ENCODE peak calls at places on chromosome 12, in ten cellular contexts. I is thoracic aorta, W is suprapubic skin, Y is OCI-LY7, J is PC-3, R is fibroblast of lung, H is upper lobe of right lung, U is heart right ventricle, P is lung, D is ovary. M is an unnamed sample. For H3K4me1 and H3K36me3, the result is how much of the 10 kb centered on the place peaks cover.

GRCh38 chr12:121626853-121627623 is 708 bp downstream of the ORAI1 start:
- DNase-seq in J (peak), U (peak), R (peak), H (peak), W (peak), I (peak), Y (peak), P (peak), D (peak), M (peak)

GRCh38 chr12:46998811-46999368 is 80.5 kb upstream of the PCED1B start:
- DNase-seq in Y (no peak), R (peak), U (no peak), H (no peak), I (no peak), J (peak), D (no peak), W (no peak), P (no peak), M (no peak)

GRCh38 chr12:46205293-46205692 is 63.5 kb downstream of the SLC38A1 start:
- DNase-seq in W (no peak), P (no peak), R (no peak), Y (no peak), D (no peak), I (no peak), H (no peak), U (no peak), J (no peak), M (no peak)

GRCh38 chr12:68042212-68042699 is 53.0 kb downstream of the IFNG-AS1 start:
- DNase-seq in I (no peak), Y (peak), D (no peak), U (peak), R (peak), W (no peak), H (no peak), J (no peak), P (no peak), M (peak)

GRCh38 chr12:13222076-13222475 is 25.6 kb downstream of the EMP1 start:
- DNase-seq in Y (no peak), R (no peak), I (no peak), W (no peak), D (peak), U (no peak), H (no peak), J (peak), P (peak), M (no peak)

GRCh38 chr12:64595863-64596793 is 14.2 kb upstream of the RASSF3 start:
- DNase-seq in R (no peak), U (no peak), P (no peak), Y (no peak), J (no peak), H (no peak), D (no peak), I (no peak), W (no peak), M (no peak)

GRCh38 chr12:106276032-106276728 is 26.4 kb upstream of the TCP11L2 start:
- DNase-seq in W (no peak), D (no peak), R (no peak), I (no peak), U (no peak), H (no peak), J (no peak), Y (peak), P (no peak), M (no peak)

GRCh38 chr12:92859650-92860386 is 69.3 kb downstream of the EEA1 start:
- DNase-seq in R (no peak), H (no peak), Y (no peak), P (no peak), W (no peak), D (no peak), U (no peak), I (no peak), J (no peak), M (no peak)

GRCh38 chr12:105492591-105492990 is 162.1 kb downstream of the C12orf75 start:
- DNase-seq in U (no peak), R (peak), W (no peak), Y (no peak), H (no peak), P (no peak), D (no peak), J (no peak), I (no peak), M (no peak)

GRCh38 chr12:120873231-120873630 is 30.9 kb downstream of the SPPL3 start:
- DNase-seq in Y (no peak), P (no peak), I (no peak), R (no peak), D (no peak), J (no peak), U (no peak), H (no peak), W (no peak), M (no peak)

GRCh38 chr12:48780381-48781025 is 8.4 kb downstream of the ADCY6 start:
- DNase-seq in U (no peak), I (no peak), Y (no peak), P (no peak), R (no peak), J (no peak), D (no peak), W (no peak), H (no peak), M (no peak)

GRCh38 chr12:28708918-28709371 is 440.1 kb upstream of the FAR2 start:
- DNase-seq in J (no peak), U (no peak), P (no peak), W (no peak), I (no peak), D (no peak), Y (no peak), R (peak), H (no peak), M (no peak)

GRCh38 chr12:48717252-48717695 is 767 bp upstream of the CCNT1 start:
- DNase-seq in I (no peak), H (no peak), P (no peak), R (no peak), D (no peak), W (no peak), U (no peak), J (no peak), Y (peak), M (no peak)

GRCh38 chr12:92244036-92244435 is 98.4 kb upstream of the BTG1 start:
- DNase-seq in I (no peak), D (peak), H (no peak), W (no peak), Y (no peak), R (no peak), U (peak), J (no peak), P (no peak), M (no peak)

DNA sequence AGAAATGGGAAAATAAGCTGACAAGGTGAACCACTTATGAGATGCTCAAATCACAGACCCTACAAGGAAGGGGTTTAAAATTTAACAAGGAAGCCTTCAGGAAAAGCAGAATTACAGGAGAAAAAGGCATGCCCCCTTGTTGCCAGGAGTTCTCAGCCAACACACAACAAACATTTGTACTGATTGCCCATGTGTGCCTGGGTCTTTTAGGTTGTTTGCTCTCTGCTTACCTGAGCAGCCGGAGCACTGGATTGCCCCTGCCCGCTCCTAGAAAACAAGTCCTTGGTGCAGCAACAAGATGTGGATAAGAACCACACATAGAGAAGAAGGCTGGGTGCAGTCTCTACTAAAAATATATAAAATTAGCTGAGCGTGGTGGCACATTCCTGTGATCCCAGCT is 3.4 kb downstream of the DRAM1 start:
- DNase-seq in D (no peak), H (no peak), U (no peak), P (no peak), R (no peak), J (no peak), W (no peak), I (no peak), Y (no peak), M (no peak)
- H3K4me1 ChIP-seq in D (under half), H (under half), U (under half), P (under half), R (under half), J (under half), W (under half), I (under half), Y (under half), M (under half)

DNA sequence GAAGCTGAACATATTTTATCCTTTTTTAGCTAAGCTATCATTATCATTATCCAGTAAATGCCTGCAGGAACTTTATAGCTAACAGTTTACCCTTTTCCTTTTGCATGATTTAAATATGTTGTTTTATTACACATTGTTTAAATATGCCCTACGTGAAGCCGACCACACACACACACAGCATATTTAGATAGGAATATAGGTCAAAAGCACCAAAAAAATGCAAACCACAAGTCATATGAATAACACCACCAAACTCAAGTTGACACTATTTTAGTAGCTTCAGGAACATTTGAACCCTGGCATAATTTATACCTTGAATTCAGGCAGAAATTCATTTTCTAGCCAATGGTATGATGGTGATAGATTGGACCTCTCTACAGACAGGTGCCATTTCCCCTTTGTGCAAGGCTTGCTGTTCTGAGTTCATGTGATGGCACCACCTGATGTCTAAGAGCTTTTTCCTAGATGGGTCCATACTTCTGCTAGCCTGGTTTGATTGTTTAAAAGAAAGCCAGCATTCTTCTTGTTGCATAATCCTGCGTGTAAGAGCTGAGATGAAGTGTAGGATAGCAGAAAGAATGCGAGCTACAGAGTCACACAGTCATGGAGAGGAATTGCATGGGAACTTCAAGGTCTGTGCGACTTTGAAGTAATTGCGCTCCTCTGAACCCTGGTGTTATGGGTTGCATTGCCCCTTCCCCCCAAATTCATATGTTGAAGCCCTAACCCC is 454.8 kb upstream of the SOX5 start:
- DNase-seq in W (no peak), D (no peak), P (no peak), I (no peak), J (no peak), R (peak), U (no peak), H (no peak), Y (no peak), M (no peak)
- TF ChIP-seq CTCF in W (no peak), D (no peak), P (no peak), I (no peak), J (no peak), R (no peak), U (no peak), H (no peak), Y (no peak), M (no peak)

DNA sequence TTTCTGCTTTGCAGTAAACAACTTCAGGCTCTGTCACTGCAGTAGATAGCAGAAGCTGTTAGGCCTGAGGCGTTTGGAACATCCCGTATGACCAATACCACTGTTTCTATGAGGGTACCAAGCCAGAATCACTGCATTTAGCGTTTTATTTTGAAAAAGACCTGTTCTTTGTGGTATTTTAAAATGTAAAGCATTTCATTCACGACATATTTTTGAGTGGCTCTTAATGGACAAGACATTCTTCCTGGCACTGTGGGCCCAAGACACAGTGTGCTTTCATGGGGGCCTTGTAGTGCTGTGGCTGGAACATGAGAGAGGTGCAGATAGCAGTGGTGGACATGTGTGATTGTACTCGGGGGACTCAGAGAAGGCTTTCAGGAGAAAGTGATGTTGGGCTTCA is 86.4 kb downstream of the DDX51 start:
- DNase-seq in J (no peak), I (no peak), D (no peak), W (no peak), U (no peak), R (no peak), Y (no peak), H (no peak), P (no peak), M (no peak)
- H3K36me3 ChIP-seq in J (under half), I (half or more), D (under half), W (half or more), U (half or more), R (under half), Y (half or more), H (half or more), P (under half), M (under half)

DNA sequence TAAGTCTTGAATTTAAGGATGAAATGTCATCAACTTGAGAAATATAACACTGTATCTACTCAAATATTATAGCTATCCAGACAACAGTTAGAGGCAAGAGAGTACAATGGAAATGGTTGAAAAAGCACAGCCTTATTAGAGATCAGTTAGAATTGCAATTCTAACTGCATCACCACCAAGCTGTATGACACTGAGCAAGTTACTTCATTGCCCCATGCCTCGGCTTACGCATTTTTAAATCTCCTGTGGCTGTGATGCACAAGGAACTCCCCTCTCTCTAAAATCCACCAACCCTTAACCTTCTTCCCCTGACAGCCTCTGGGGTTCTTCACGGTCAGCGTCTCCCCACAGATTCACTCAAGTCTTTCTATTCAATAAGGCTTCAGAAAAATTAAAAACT is 75.1 kb downstream of the MED13L start:
- DNase-seq in Y (no peak), J (no peak), U (no peak), H (no peak), R (peak), W (no peak), D (no peak), I (no peak), P (no peak), M (no peak)
- H3K4me1 ChIP-seq in Y (under half), J (under half), U (under half), H (under half), R (under half), W (half or more), D (under half), I (under half), P (under half), M (under half)

DNA sequence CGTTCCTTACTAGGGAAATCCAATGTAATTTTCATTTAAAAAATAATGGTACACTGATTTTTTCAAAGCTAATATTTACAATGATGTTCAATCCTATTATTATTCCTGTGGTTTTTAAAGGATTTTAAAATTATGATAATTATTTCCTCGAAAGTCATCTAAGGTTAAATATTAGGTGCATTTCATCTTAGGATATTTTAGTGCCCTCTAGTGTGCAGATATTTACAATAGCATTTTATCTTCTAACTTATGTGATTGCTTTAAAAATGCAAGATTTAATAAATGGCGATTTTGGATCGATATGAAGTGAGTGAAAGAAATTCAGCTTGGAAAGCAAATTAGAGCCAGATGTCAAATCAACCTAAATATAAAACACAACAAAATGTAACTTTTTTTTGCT is 293.5 kb downstream of the SLC6A15 start:
- DNase-seq in W (no peak), P (no peak), I (no peak), Y (no peak), H (no peak), R (no peak), U (no peak), J (peak), D (no peak), M (no peak)
- TF ChIP-seq CTCF in W (no peak), P (no peak), I (no peak), Y (peak), H (peak), R (no peak), U (no peak), J (peak), D (no peak), M (no peak)

DNA sequence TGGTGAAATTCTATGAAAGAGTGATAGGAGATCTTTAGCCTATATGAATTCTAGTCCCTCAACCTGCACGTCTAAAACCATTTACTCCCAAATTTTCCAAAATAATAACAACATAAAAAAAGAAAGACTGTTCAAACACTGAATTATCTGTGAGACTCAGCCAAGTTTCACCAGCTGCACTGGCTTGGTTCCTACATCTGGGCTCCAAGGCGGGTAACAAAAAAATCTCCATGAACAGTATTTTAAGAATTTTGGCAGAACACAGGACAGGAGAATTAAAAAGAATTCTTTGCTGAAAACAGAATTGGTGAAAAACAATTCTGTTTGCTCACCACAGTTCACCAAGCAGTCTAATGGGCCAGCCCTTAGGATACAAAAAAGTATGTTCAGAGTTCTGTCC is 536.8 kb upstream of the ATP2B1 start:
- DNase-seq in J (no peak), P (no peak), H (no peak), I (no peak), U (no peak), Y (no peak), R (no peak), D (no peak), W (no peak), M (no peak)
- H3K36me3 ChIP-seq in J (under half), P (under half), H (under half), I (under half), U (under half), Y (under half), R (under half), D (under half), W (under half), M (under half)

GRCh38 chr12:124423683-124424515 is 129.0 kb downstream of the RFLNA start:
- DNase-seq in J (no peak), P (no peak), R (no peak), W (no peak), I (no peak), H (no peak), Y (no peak), U (no peak), D (no peak), M (no peak)

GRCh38 chr12:124425667-124426066 is 130.8 kb downstream of the RFLNA start:
- DNase-seq in I (no peak), U (no peak), Y (no peak), J (no peak), P (no peak), H (no peak), D (no peak), R (no peak), W (no peak), M (no peak)

GRCh38 chr12:124422570-124423523 is 128.0 kb downstream of the RFLNA start:
- DNase-seq in J (peak), Y (no peak), R (peak), D (peak), H (peak), W (peak), I (peak), U (peak), P (peak), M (no peak)

GRCh38 chr12:124422142-124422569 is 127.3 kb downstream of the RFLNA start:
- DNase-seq in D (peak), U (no peak), H (peak), I (no peak), R (no peak), J (peak), W (no peak), P (peak), Y (no peak), M (no peak)

GRCh38 chr12:124424516-124424905 is 129.6 kb downstream of the RFLNA start:
- DNase-seq in U (no peak), J (no peak), R (no peak), I (no peak), W (no peak), P (no peak), D (no peak), Y (no peak), H (no peak), M (no peak)
- H3K4me1 ChIP-seq in U (half or more), J (under half), R (under half), I (under half), W (half or more), P (under half), D (under half), Y (under half), H (half or more), M (under half)